ENCODE peak calls at places on chromosome 2, in four cellular contexts. One of them, this sample, is unnamed.

GRCh38 chr2:62217980-62218379 is 22.1 kb downstream of the B3GNT2 start:
- DNase-seq in HL-60: no peak
- DNase-seq in K562: no peak
- DNase-seq in GM12878: no peak
- DNase-seq in this sample: no peak

GRCh38 chr2:217846321-217846743 is 156.5 kb downstream of the TNS1 start:
- DNase-seq in HL-60: no peak
- DNase-seq in K562: no peak
- DNase-seq in GM12878: no peak
- DNase-seq in this sample: no peak

GRCh38 chr2:132656213-132656612 is 13.8 kb downstream of the LYPD1 start:
- DNase-seq in HL-60: no peak
- DNase-seq in K562: no peak
- DNase-seq in GM12878: no peak
- DNase-seq in this sample: no peak

GRCh38 chr2:238963164-238963969 is 115.5 kb downstream of the TWIST2 start:
- DNase-seq in HL-60: no peak
- DNase-seq in K562: no peak
- DNase-seq in GM12878: no peak
- DNase-seq in this sample: no peak

GRCh38 chr2:170341684-170342631 is 164.0 kb downstream of the MYO3B start:
- DNase-seq in HL-60: no peak
- DNase-seq in K562: no peak
- DNase-seq in GM12878: no peak
- DNase-seq in this sample: no peak

GRCh38 chr2:189022002-189022401 is 47.8 kb downstream of the COL3A1 start:
- DNase-seq in HL-60: no peak
- DNase-seq in K562: no peak
- DNase-seq in GM12878: no peak
- DNase-seq in this sample: no peak

GRCh38 chr2:27705851-27706622 is 42.3 kb downstream of the SLC4A1AP start:
- DNase-seq in HL-60: no peak
- DNase-seq in K562: no peak
- DNase-seq in GM12878: no peak
- DNase-seq in this sample: no peak

GRCh38 chr2:86706220-86706619 is 13.9 kb upstream of the RMND5A start:
- DNase-seq in HL-60: no peak
- DNase-seq in K562: no peak
- DNase-seq in GM12878: no peak
- DNase-seq in this sample: no peak

GRCh38 chr2:47008381-47009280 is 93.0 kb upstream of the MCFD2 start:
- DNase-seq in HL-60: no peak
- DNase-seq in K562: no peak
- DNase-seq in GM12878: no peak
- DNase-seq in this sample: no peak

GRCh38 chr2:235149240-235149641 is 197.4 kb downstream of the SH3BP4 start:
- DNase-seq in HL-60: no peak
- DNase-seq in K562: no peak
- DNase-seq in GM12878: no peak
- DNase-seq in this sample: no peak

GRCh38 chr2:67790622-67791021 is 272.2 kb downstream of the C1D start:
- DNase-seq in HL-60: no peak
- DNase-seq in K562: no peak
- DNase-seq in GM12878: no peak
- DNase-seq in this sample: no peak

GRCh38 chr2:224837558-224837957 is 121.4 kb upstream of the CCDC195 start:
- DNase-seq in HL-60: no peak
- DNase-seq in K562: no peak
- DNase-seq in GM12878: no peak
- DNase-seq in this sample: no peak

GRCh38 chr2:183162362-183162761 is 38.1 kb downstream of the NUP35 start:
- DNase-seq in HL-60: no peak
- DNase-seq in K562: no peak
- DNase-seq in GM12878: no peak
- DNase-seq in this sample: no peak

GRCh38 chr2:185608799-185609198 is 129.8 kb upstream of the FSIP2 start:
- DNase-seq in HL-60: no peak
- DNase-seq in K562: no peak
- DNase-seq in GM12878: no peak
- DNase-seq in this sample: no peak

GRCh38 chr2:70360661-70361316 is 58.9 kb upstream of the FAM136A start:
- DNase-seq in HL-60: no peak
- DNase-seq in K562: peak; percentile 49
- DNase-seq in GM12878: no peak
- DNase-seq in this sample: no peak

GRCh38 chr2:239144713-239144999 is 256.2 kb downstream of the HDAC4 start:
- DNase-seq in HL-60: no peak
- DNase-seq in K562: no peak
- DNase-seq in GM12878: no peak
- DNase-seq in this sample: no peak

GRCh38 chr2:6080837-6081541 is 388.8 kb downstream of the SOX11 start:
- DNase-seq in HL-60: no peak
- DNase-seq in K562: no peak
- DNase-seq in GM12878: no peak
- DNase-seq in this sample: no peak

GRCh38 chr2:132721938-132722337 is 51.9 kb upstream of the LYPD1 start:
- DNase-seq in HL-60: no peak
- DNase-seq in K562: no peak
- DNase-seq in GM12878: no peak
- DNase-seq in this sample: no peak

GRCh38 chr2:196927318-196928225 is 1.1 kb upstream of the PGAP1 start:
- DNase-seq in HL-60: no peak
- DNase-seq in K562: no peak
- DNase-seq in GM12878: no peak
- DNase-seq in this sample: no peak

GRCh38 chr2:215554689-215555088 is 118.8 kb upstream of the FN1 start:
- DNase-seq in HL-60: no peak
- DNase-seq in K562: no peak
- DNase-seq in GM12878: no peak
- DNase-seq in this sample: no peak

GRCh38 chr2:3611136-3611535 is 16.2 kb downstream of the COLEC11 start:
- DNase-seq in HL-60: no peak
- DNase-seq in K562: no peak
- DNase-seq in GM12878: no peak
- DNase-seq in this sample: no peak

GRCh38 chr2:237352279-237352845 is 61.6 kb downstream of the COL6A3 start:
- DNase-seq in HL-60: no peak
- DNase-seq in K562: no peak
- DNase-seq in GM12878: no peak
- DNase-seq in this sample: no peak

GRCh38 chr2:237355726-237356125 is 58.2 kb downstream of the COL6A3 start:
- DNase-seq in HL-60: no peak
- DNase-seq in K562: no peak
- DNase-seq in GM12878: no peak
- DNase-seq in this sample: no peak

GRCh38 chr2:237351796-237352195 is 62.2 kb downstream of the COL6A3 start:
- DNase-seq in HL-60: no peak
- DNase-seq in K562: no peak
- DNase-seq in GM12878: no peak
- DNase-seq in this sample: no peak

GRCh38 chr2:237353207-237353606 is 60.8 kb downstream of the COL6A3 start:
- DNase-seq in HL-60: no peak
- DNase-seq in K562: no peak
- DNase-seq in GM12878: no peak
- DNase-seq in this sample: no peak

GRCh38 chr2:237354930-237355329 is 59.0 kb downstream of the COL6A3 start:
- DNase-seq in HL-60: no peak
- DNase-seq in K562: no peak
- DNase-seq in GM12878: no peak
- DNase-seq in this sample: no peak
- TF ChIP-seq POLR2AphosphoS5 in HL-60: no peak
- TF ChIP-seq POLR2AphosphoS5 in K562: no peak
- TF ChIP-seq POLR2AphosphoS5 in GM12878: no peak
- TF ChIP-seq POLR2AphosphoS5 in this sample: no peak

GRCh38 chr2:221818569-221818968 is 246.5 kb upstream of the EPHA4 start:
- DNase-seq in HL-60: no peak
- DNase-seq in K562: no peak
- DNase-seq in GM12878: no peak
- DNase-seq in this sample: no peak
- TF ChIP-seq SPI1 in HL-60: no peak
- TF ChIP-seq SPI1 in K562: no peak
- TF ChIP-seq SPI1 in GM12878: no peak
- TF ChIP-seq SPI1 in this sample: no peak

GRCh38 chr2:162198239-162198638 is 45.0 kb downstream of the FAP start:
- DNase-seq in HL-60: no peak
- DNase-seq in K562: no peak
- DNase-seq in GM12878: no peak
- DNase-seq in this sample: no peak

GRCh38 chr2:162199913-162200312 is 43.3 kb downstream of the FAP start:
- DNase-seq in HL-60: no peak
- DNase-seq in K562: no peak
- DNase-seq in GM12878: no peak
- DNase-seq in this sample: no peak

GRCh38 chr2:162200636-162201035 is 42.6 kb downstream of the FAP start:
- DNase-seq in HL-60: no peak
- DNase-seq in K562: no peak
- DNase-seq in GM12878: no peak
- DNase-seq in this sample: no peak

GRCh38 chr2:162197095-162197825 is 45.2 kb upstream of the GCG start:
- DNase-seq in HL-60: no peak
- DNase-seq in K562: no peak
- DNase-seq in GM12878: no peak
- DNase-seq in this sample: no peak

DNA sequence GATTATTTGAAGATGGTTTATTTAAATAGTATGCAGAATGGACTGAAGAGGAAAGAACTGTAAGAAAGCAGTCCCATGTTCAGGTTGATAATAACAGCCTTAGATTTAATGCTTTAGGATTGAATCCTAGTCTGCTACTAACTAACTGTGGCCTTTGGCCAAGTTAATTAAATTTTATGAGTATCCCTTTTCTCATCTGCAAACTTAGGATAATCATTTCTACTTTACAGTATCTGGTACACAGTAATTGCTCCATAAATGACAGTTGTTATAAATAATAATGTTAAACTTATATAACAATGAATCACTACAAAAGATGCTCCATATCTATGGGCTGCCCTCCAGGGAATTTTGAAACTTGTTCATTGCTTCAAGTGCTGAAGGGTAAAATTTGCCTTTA is 41.0 kb downstream of the FAP start:
- DNase-seq in HL-60: no peak
- DNase-seq in K562: no peak
- DNase-seq in GM12878: no peak
- DNase-seq in this sample: no peak
- TF ChIP-seq POLR2AphosphoS5 in HL-60: no peak
- TF ChIP-seq POLR2AphosphoS5 in K562: no peak
- TF ChIP-seq POLR2AphosphoS5 in GM12878: no peak
- TF ChIP-seq POLR2AphosphoS5 in this sample: no peak

DNA sequence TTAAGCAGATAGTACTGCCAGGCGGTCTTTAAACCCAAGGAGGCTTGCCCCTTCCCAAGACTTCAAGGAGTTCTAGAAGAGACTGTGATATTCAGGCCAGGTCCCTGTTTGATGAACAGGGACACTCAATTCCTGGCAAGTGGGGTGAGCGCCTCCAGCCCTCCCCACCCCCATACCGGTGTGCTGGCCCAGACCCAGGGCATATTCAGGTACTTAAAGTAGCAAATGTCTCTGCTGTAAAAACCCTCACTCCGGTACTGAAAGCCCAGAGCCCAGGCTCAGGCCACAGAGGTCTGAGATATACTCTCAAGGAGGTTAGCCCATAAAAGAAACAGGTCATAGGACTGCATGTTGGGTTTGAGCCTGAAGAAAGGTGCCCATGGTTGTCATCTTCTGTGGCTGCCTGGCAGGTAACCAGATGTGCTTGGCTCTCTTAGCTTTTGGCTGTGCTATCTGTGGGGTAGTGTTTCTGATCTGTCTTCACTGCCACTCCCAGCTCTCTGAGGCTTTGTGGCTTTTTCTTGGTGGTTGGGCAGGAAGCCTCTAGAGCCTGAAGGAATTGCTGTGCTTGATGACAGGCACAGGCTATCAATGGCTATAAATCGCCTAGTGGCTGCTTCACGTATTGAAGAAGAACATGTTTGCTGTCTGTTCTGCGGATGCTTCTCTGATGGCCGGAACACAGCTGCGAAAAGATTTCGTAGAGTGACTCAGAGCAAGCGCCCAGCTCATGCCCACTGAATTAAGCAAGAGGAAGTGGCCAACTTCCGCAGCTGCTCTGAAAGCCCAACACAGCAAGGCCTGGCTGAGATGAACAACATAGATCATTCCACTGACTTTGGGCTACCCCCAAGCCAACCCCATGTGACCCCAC is 63.3 kb upstream of the ALPP start:
- DNase-seq in HL-60: peak; percentile 93
- DNase-seq in K562: no peak
- DNase-seq in GM12878: peak; percentile 63
- DNase-seq in this sample: peak; percentile 49
- TF ChIP-seq SPI1 in HL-60: peak; percentile 90
- TF ChIP-seq SPI1 in K562: no peak
- TF ChIP-seq SPI1 in GM12878: peak; percentile 84
- TF ChIP-seq SPI1 in this sample: peak; percentile 85

DNA sequence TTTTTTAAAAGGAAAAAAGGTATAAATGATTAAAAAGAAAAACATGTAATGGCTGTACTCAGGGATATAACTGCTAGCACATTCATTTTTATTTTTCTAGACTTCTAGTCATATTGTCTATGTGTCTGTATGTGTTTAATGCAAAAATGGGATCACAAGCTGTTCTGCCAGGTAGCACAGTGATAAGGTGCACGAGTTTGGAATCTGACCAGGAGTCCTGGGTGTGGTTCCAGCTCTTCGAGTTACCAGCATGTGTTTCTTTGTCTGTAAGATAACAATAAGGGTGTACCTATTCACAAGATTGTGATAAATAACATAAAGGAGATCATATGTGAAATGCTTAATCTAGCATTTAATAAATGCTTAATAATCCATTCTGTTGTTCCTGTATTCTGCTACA is 145.3 kb downstream of the PKP4 start:
- DNase-seq in HL-60: no peak
- DNase-seq in K562: peak; percentile 23
- DNase-seq in GM12878: no peak
- DNase-seq in this sample: no peak
- TF ChIP-seq POLR2AphosphoS5 in HL-60: no peak
- TF ChIP-seq POLR2AphosphoS5 in K562: no peak
- TF ChIP-seq POLR2AphosphoS5 in GM12878: no peak
- TF ChIP-seq POLR2AphosphoS5 in this sample: no peak

This sample was measured in GM12891.